ENCODE peak calls at places on chromosomes 5 and 9, in four cellular contexts. One of them, this sample, is unnamed.

GRCh38 chr5:6279607-6280006 is 98.7 kb downstream of the MED10 start:
- DNase-seq in heart right ventricle: no peak
- DNase-seq in hippocampal formation: peak; percentile 29
- DNase-seq in neural progenitor cell: no peak
- DNase-seq in this sample: no peak

GRCh38 chr9:135695642-135696041 is 3.6 kb downstream of the SOHLH1 start:
- DNase-seq in heart right ventricle: no peak
- DNase-seq in hippocampal formation: no peak
- DNase-seq in neural progenitor cell: no peak
- DNase-seq in this sample: no peak

GRCh38 chr5:94217216-94217615 is 401.2 kb downstream of the KIAA0825 start:
- DNase-seq in heart right ventricle: no peak
- DNase-seq in hippocampal formation: no peak
- DNase-seq in neural progenitor cell: no peak
- DNase-seq in this sample: no peak

GRCh38 chr5:14744296-14745187 is 80.0 kb downstream of the OTULIN start:
- DNase-seq in heart right ventricle: peak; percentile 25
- DNase-seq in hippocampal formation: no peak
- DNase-seq in neural progenitor cell: no peak
- DNase-seq in this sample: no peak

GRCh38 chr5:168085321-168086040 is 206.0 kb upstream of the WWC1 start:
- DNase-seq in heart right ventricle: no peak
- DNase-seq in hippocampal formation: no peak
- DNase-seq in neural progenitor cell: no peak
- DNase-seq in this sample: peak; percentile 63

GRCh38 chr5:152701305-152701704 is 296.2 kb upstream of the NMUR2 start:
- DNase-seq in heart right ventricle: no peak
- DNase-seq in hippocampal formation: no peak
- DNase-seq in neural progenitor cell: no peak
- DNase-seq in this sample: no peak

GRCh38 chr5:4862500-4862899 is 277.6 kb upstream of the ADAMTS16 start:
- DNase-seq in heart right ventricle: no peak
- DNase-seq in hippocampal formation: peak; percentile 59
- DNase-seq in neural progenitor cell: peak; percentile 64
- DNase-seq in this sample: no peak

GRCh38 chr5:57779383-57780223 is 297.0 kb upstream of the ACTBL2 start:
- DNase-seq in heart right ventricle: peak; percentile 56
- DNase-seq in hippocampal formation: peak; percentile 67
- DNase-seq in neural progenitor cell: peak; percentile 69
- DNase-seq in this sample: peak; percentile 67

GRCh38 chr5:62778327-62779009 is 199.8 kb downstream of the LRRC70 start:
- DNase-seq in heart right ventricle: no peak
- DNase-seq in hippocampal formation: no peak
- DNase-seq in neural progenitor cell: peak; percentile 8
- DNase-seq in this sample: no peak

GRCh38 chr9:122051401-122052346 is 41.4 kb downstream of the TTLL11 start:
- DNase-seq in heart right ventricle: no peak
- DNase-seq in hippocampal formation: no peak
- DNase-seq in neural progenitor cell: no peak
- DNase-seq in this sample: no peak

GRCh38 chr5:71954329-71954728 is 152.9 kb upstream of the MAP1B start:
- DNase-seq in heart right ventricle: no peak
- DNase-seq in hippocampal formation: no peak
- DNase-seq in neural progenitor cell: no peak
- DNase-seq in this sample: no peak

GRCh38 chr5:81182396-81183390 is 50.4 kb upstream of the CKMT2 start:
- DNase-seq in heart right ventricle: no peak
- DNase-seq in hippocampal formation: no peak
- DNase-seq in neural progenitor cell: no peak
- DNase-seq in this sample: no peak